ENCODE peak calls at places on chromosomes 12 and 14, in seven cellular contexts. O, F, Z, P, E, M and B are unnamed samples.

GRCh38 chr12:96343347-96343954 is 56.8 kb downstream of the CDK17 start:
- DNase-seq in O (no peak), Z (no peak), M (peak), E (no peak), F (no peak), P (no peak), B (no peak)

GRCh38 chr12:117120787-117121186 is 21.6 kb upstream of the TESC start:
- DNase-seq in F (no peak), P (no peak), O (no peak), E (no peak), Z (peak), M (no peak), B (no peak)

GRCh38 chr14:102568115-102568614 is 24.3 kb upstream of the RCOR1 start:
- DNase-seq in P (no peak), M (no peak), Z (peak), E (no peak), F (peak), O (no peak), B (peak)

GRCh38 chr12:6056406-6057211 is 67.9 kb downstream of the VWF start:
- DNase-seq in O (no peak), P (peak), Z (peak), M (peak), F (no peak), E (no peak), B (peak)

GRCh38 chr14:83004456-83005006 is 1470.9 kb upstream of the SEL1L start:
- DNase-seq in Z (peak), F (no peak), P (no peak), E (no peak), M (no peak), O (no peak), B (no peak)

GRCh38 chr14:79040742-79041249 is 870.6 kb downstream of the NRXN3 start:
- DNase-seq in Z (peak), O (no peak), P (no peak), E (no peak), F (no peak), M (no peak), B (no peak)

GRCh38 chr14:24145700-24146621 is at the start of gene PSME2:
- DNase-seq in P (no peak), F (no peak), E (no peak), O (no peak), M (peak), Z (no peak), B (no peak)

GRCh38 chr14:59161571-59162175 is 26.8 kb upstream of the DAAM1 start:
- DNase-seq in O (peak), F (peak), Z (peak), M (peak), E (no peak), P (peak), B (peak)

GRCh38 chr14:63435838-63436237 is 107.3 kb downstream of the PPP2R5E start:
- DNase-seq in M (no peak), O (peak), E (no peak), Z (no peak), F (peak), P (no peak), B (no peak)

GRCh38 chr12:6222009-6222702 is 22.0 kb downstream of the CD9 start:
- DNase-seq in E (no peak), F (no peak), O (no peak), Z (no peak), M (no peak), P (no peak), B (no peak)

GRCh38 chr12:1104088-1104800 is 113.2 kb downstream of the ERC1 start:
- DNase-seq in P (no peak), F (no peak), E (no peak), O (no peak), M (no peak), Z (no peak), B (no peak)

GRCh38 chr12:115752913-115753726 is 524.4 kb downstream of the MED13L start:
- DNase-seq in F (peak), O (peak), E (no peak), Z (peak), P (peak), M (peak), B (no peak)

GRCh38 chr12:19288603-19289244 is 150.6 kb upstream of the AEBP2 start:
- DNase-seq in Z (peak), E (no peak), M (peak), F (peak), O (no peak), P (peak), B (no peak)

GRCh38 chr14:29140059-29140458 is 373.5 kb downstream of the FOXG1 start:
- DNase-seq in P (no peak), Z (no peak), F (peak), E (no peak), O (no peak), M (no peak), B (no peak)

GRCh38 chr12:88969127-88969526 is 383.2 kb downstream of the DUSP6 start:
- DNase-seq in O (no peak), P (no peak), Z (no peak), F (no peak), M (no peak), E (no peak), B (no peak)

GRCh38 chr14:102437997-102438922 is 71.3 kb downstream of the ANKRD9 start:
- DNase-seq in P (peak), Z (peak), F (peak), M (peak), E (peak), O (peak), B (peak)

GRCh38 chr12:102816816-102817434 is 100.1 kb downstream of the PAH start:
- DNase-seq in F (peak), E (no peak), P (peak), O (peak), M (peak), Z (peak), B (no peak)

GRCh38 chr14:64720190-64720589 is 16.0 kb downstream of the PLEKHG3 start:
- DNase-seq in O (peak), P (no peak), M (peak), Z (peak), F (peak), E (no peak), B (no peak)

GRCh38 chr14:25095784-25096390 is 45.9 kb upstream of the STXBP6 start:
- DNase-seq in E (no peak), M (no peak), P (no peak), O (no peak), Z (no peak), F (no peak), B (no peak)

GRCh38 chr12:48542300-48542928 is 17.0 kb downstream of the OR8S1 start:
- DNase-seq in P (peak), M (peak), E (no peak), O (no peak), F (peak), Z (peak), B (peak)